ENCODE peak calls at places on chromosomes 11 and 22, in seven cellular contexts. G is K562, H is HCT116, N is endothelial cell of umbilical vein, S is H1, K is HepG2, X is GM12878. D is an unnamed sample.

GRCh38 chr22:43798492-43798891 is 13.6 kb downstream of the EFCAB6 start:
- DNase-seq in H (no peak), N (no peak), S (no peak), G (no peak), X (peak; percentile 60), K (no peak), D (no peak)

GRCh38 chr11:134572741-134573675 is 161.0 kb upstream of the B3GAT1 start:
- DNase-seq in X (no peak), K (no peak), S (no peak), N (no peak), G (no peak), H (no peak), D (peak; percentile 51)

GRCh38 chr11:12461516-12461915 is 84.1 kb downstream of the PARVA start:
- DNase-seq in S (no peak), K (no peak), X (no peak), N (no peak), H (no peak), G (peak; percentile 45), D (peak; percentile 27)

GRCh38 chr22:37089451-37089850 is 20.1 kb downstream of the TMPRSS6 start:
- DNase-seq in N (no peak), H (no peak), X (no peak), S (no peak), G (peak; percentile 12), K (no peak), D (no peak)

GRCh38 chr11:82233211-82233610 is 500.5 kb downstream of the FAM181B start:
- DNase-seq in H (no peak), N (no peak), S (no peak), G (no peak), X (no peak), K (no peak), D (no peak)

GRCh38 chr22:18013436-18013835 is 10.9 kb downstream of the MICAL3 start:
- DNase-seq in G (no peak), S (no peak), H (no peak), K (no peak), X (no peak), N (no peak), D (no peak)

GRCh38 chr11:33701831-33702230 is 1.2 kb upstream of the C11orf91 start:
- DNase-seq in H (no peak), G (no peak), S (no peak), X (no peak), N (peak; percentile 96), K (no peak), D (no peak)

GRCh38 chr11:108788565-108789199 is 123.8 kb downstream of the DDX10 start:
- DNase-seq in S (no peak), N (peak; percentile 58), K (peak; percentile 25), X (no peak), H (peak; percentile 21), G (peak; percentile 29), D (no peak)

GRCh38 chr11:3860360-3860759 is 4.9 kb downstream of the STIM1 start:
- DNase-seq in K (no peak), S (no peak), H (no peak), G (no peak), N (no peak), X (no peak), D (no peak)

GRCh38 chr11:120511804-120512726 is 517 bp downstream of the GRIK4 start:
- DNase-seq in X (no peak), N (no peak), G (no peak), H (no peak), S (no peak), K (no peak), D (peak; percentile 76)

GRCh38 chr22:19629720-19630419 is 84.4 kb upstream of the SEPTIN5 start:
- DNase-seq in X (no peak), H (peak; percentile 68), K (peak; percentile 65), G (peak; percentile 98), N (peak; percentile 80), S (peak; percentile 60), D (peak; percentile 95)

GRCh38 chr11:36404831-36405230 is 105.2 kb downstream of the TRAF6 start:
- DNase-seq in N (peak; percentile 66), G (no peak), K (no peak), X (no peak), S (no peak), H (no peak), D (no peak)

GRCh38 chr11:70174846-70175764 is 28.0 kb upstream of the FADD start:
- DNase-seq in H (no peak), G (no peak), X (no peak), K (no peak), S (no peak), N (peak; percentile 15), D (no peak)

GRCh38 chr11:6378695-6378989 is 11.6 kb upstream of the SMPD1 start:
- DNase-seq in H (no peak), N (no peak), S (no peak), K (no peak), X (no peak), G (no peak), D (no peak)

GRCh38 chr22:19148417-19149046 is 1.6 kb downstream of the GSC2 start:
- DNase-seq in K (no peak), X (no peak), N (no peak), S (no peak), G (no peak), H (no peak), D (no peak)

DNA sequence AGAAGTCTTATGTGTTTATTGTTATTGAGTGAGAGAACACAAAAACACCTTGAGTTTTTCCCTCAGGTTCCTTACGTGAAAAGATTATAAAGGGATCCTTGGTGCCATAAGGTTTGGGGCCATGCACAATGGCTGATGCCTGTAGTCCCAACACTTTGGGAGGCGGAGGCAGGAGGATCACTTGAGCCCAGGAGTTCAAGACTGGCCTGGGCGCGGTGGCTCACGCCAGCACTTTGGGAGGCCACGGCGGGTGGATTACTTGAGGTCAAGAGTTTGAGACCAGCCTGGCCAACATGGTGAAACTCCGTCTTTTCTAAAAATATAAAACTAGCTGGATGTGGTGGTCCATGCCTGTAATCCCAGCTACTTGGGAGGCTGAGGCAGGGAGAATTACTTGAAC is 5.4 kb downstream of the SMDT1 start:
- DNase-seq in S (no peak), K (no peak), G (no peak), X (no peak), H (no peak), N (no peak), D (no peak)
- TF ChIP-seq POLR2AphosphoS5 in S (no peak), K (no peak), G (no peak), X (no peak), H (no peak), N (no peak), D (no peak)

GRCh38 chr11:117833401-117833891 is 8.9 kb upstream of the FXYD2 start:
- DNase-seq in S (no peak), G (no peak), H (no peak), K (no peak), N (no peak), X (no peak), D (peak; percentile 15)
- TF ChIP-seq MAX in S (no peak), G (no peak), H (no peak), K (no peak), N (no peak), X (no peak), D (no peak)

GRCh38 chr22:31344369-31345330 is 1.5 kb downstream of the PATZ1 start:
- DNase-seq in S (no peak), N (peak; percentile 60), K (no peak), X (no peak), H (no peak), G (no peak), D (peak; percentile 39)
- TF ChIP-seq POLR2AphosphoS5 in S (no peak), N (peak; percentile 4), K (no peak), X (peak; percentile 16), H (no peak), G (no peak), D (no peak)

GRCh38 chr11:59216654-59217640 is 4.2 kb upstream of the MPEG1 start:
- DNase-seq in X (peak; percentile 99), N (no peak), K (no peak), G (no peak), H (no peak), S (no peak), D (no peak)
- TF ChIP-seq MAX in X (no peak), N (no peak), K (no peak), G (no peak), H (no peak), S (no peak), D (no peak)

GRCh38 chr22:46040471-46041465 is 63.8 kb upstream of the WNT7B start:
- DNase-seq in H (no peak), X (no peak), K (no peak), G (no peak), S (no peak), N (no peak), D (no peak)
- TF ChIP-seq POLR2AphosphoS5 in H (no peak), X (no peak), K (no peak), G (no peak), S (no peak), N (no peak), D (no peak)